ENCODE peak calls at places on chromosomes 12 and 14, in nine cellular contexts. F is endothelial cell, P is omental fat pad, T is BJ, W is GM12878, A is right lobe of liver, D is astrocyte, C is IMR-90, X is AG09319. N is an unnamed sample.

GRCh38 chr14:93748208-93749080 is 39.8 kb downstream of the PRIMA1 start:
- DNase-seq in F (no peak), P (no peak), T (no peak), W (no peak), A (no peak), D (no peak), C (no peak), X (no peak), N (no peak)

GRCh38 chr12:110780448-110780847 is 37.8 kb upstream of the PPP1CC start:
- DNase-seq in F (no peak), P (no peak), T (no peak), W (no peak), A (no peak), D (no peak), C (no peak), X (no peak), N (no peak)

GRCh38 chr12:122687091-122687490 is 16.1 kb downstream of the HCAR2 start:
- DNase-seq in F (no peak), P (peak; percentile 46), T (no peak), W (no peak), A (no peak), D (peak; percentile 22), C (peak; percentile 25), X (no peak), N (no peak)

GRCh38 chr12:130049666-130050065 is 112.6 kb upstream of the FZD10 start:
- DNase-seq in F (no peak), P (no peak), T (no peak), W (no peak), A (no peak), D (no peak), C (no peak), X (no peak), N (no peak)

GRCh38 chr14:103476065-103476464 is 46.6 kb downstream of the CKB start:
- DNase-seq in F (no peak), P (no peak), T (no peak), W (no peak), A (no peak), D (no peak), C (no peak), X (no peak), N (no peak)

GRCh38 chr12:50764116-50764860 is 387 bp downstream of the ATF1 start:
- DNase-seq in F (peak; percentile 69), P (peak; percentile 30), T (no peak), W (no peak), A (peak; percentile 80), D (no peak), C (peak; percentile 23), X (no peak), N (peak; percentile 59)

GRCh38 chr14:106694638-106695393 is 1168.4 kb downstream of the TMEM121 start:
- DNase-seq in F (no peak), P (no peak), T (no peak), W (no peak), A (no peak), D (no peak), C (no peak), X (no peak), N (no peak)

GRCh38 chr12:132324841-132325732 is 4.3 kb downstream of the GALNT9 start:
- DNase-seq in F (no peak), P (no peak), T (no peak), W (no peak), A (no peak), D (no peak), C (peak; percentile 8), X (no peak), N (no peak)

GRCh38 chr12:78600541-78600940 is 264.0 kb upstream of the SYT1 start:
- DNase-seq in F (no peak), P (no peak), T (no peak), W (no peak), A (no peak), D (no peak), C (no peak), X (no peak), N (no peak)

GRCh38 chr12:510071-510825 is 50.5 kb downstream of the B4GALNT3 start:
- DNase-seq in F (no peak), P (no peak), T (no peak), W (no peak), A (no peak), D (no peak), C (no peak), X (no peak), N (peak; percentile 22)

GRCh38 chr12:100688451-100688864 is 106.1 kb upstream of the ANO4 start:
- DNase-seq in F (no peak), P (no peak), T (no peak), W (no peak), A (no peak), D (no peak), C (no peak), X (no peak), N (no peak)

GRCh38 chr12:100692502-100692901 is 102.1 kb upstream of the ANO4 start:
- DNase-seq in F (no peak), P (no peak), T (no peak), W (no peak), A (no peak), D (no peak), C (no peak), X (no peak), N (no peak)

GRCh38 chr12:100687686-100688085 is 106.9 kb upstream of the ANO4 start:
- DNase-seq in F (no peak), P (no peak), T (no peak), W (no peak), A (no peak), D (no peak), C (no peak), X (no peak), N (no peak)
- TF ChIP-seq CTCF in F (no peak), P (no peak), T (no peak), W (no peak), A (no peak), D (no peak), C (no peak), X (no peak), N (no peak)

GRCh38 chr14:104983231-104983721 is 2.3 kb upstream of the CLBA1 start:
- DNase-seq in F (no peak), P (no peak), T (no peak), W (no peak), A (no peak), D (no peak), C (no peak), X (no peak), N (no peak)

GRCh38 chr14:104984056-104984894 is 1.3 kb upstream of the CLBA1 start:
- DNase-seq in F (no peak), P (no peak), T (no peak), W (no peak), A (no peak), D (no peak), C (no peak), X (no peak), N (no peak)

GRCh38 chr14:104986487-104987164 is 1.0 kb downstream of the CLBA1 start:
- DNase-seq in F (no peak), P (no peak), T (no peak), W (no peak), A (no peak), D (no peak), C (no peak), X (no peak), N (no peak)

GRCh38 chr14:104982548-104983230 is 2.9 kb upstream of the CLBA1 start:
- DNase-seq in F (no peak), P (no peak), T (no peak), W (no peak), A (no peak), D (no peak), C (no peak), X (no peak), N (no peak)

DNA sequence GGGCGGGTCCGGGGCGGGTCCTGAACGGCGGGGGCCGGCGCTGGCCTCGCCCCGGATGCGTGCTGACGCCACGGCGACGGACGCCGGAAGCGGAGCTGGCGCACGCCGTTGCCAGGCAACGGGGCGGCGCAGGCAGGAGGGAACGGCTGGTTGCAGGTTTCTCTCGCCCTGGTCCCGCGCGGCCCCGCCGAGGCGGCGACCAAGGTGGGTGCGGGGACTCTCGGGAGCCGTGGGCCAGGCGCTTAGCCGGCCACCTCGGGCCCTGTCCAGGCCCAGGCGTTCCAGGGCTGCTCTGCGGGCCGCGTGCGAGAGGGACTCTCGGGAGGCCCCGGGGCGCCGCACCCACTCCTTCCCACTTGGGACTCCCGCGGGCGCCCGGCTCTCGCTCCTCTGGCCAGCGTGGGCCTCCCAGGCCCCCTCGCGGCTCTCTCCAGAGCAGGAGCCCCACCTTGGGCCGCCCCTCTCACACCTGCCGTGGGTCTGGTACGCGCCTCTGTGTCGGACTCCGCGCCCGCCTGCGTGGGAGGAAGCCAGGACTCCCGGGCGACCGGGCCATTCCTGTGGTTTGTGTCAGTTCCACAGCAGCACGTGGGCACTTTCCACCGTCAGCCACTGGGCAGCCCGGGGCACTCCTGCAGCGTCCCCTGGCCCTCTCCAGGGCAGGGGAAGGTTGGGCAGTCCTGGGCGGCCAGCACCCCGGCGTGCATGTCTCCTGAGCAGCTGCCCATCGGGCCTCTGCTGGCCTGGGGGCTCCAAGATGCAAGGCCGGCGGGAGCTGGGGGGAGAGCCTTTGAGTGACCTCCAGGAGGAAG is at the start of gene CLBA1:
- DNase-seq in F (peak; percentile 38), P (no peak), T (no peak), W (peak; percentile 55), A (peak; percentile 95), D (peak; percentile 73), C (peak; percentile 87), X (peak; percentile 75), N (peak; percentile 73)
- TF ChIP-seq CTCF in F (no peak), P (no peak), T (peak; percentile 5), W (no peak), A (no peak), D (no peak), C (no peak), X (no peak), N (no peak)

GRCh38 chr12:3320881-3321509 is 170.0 kb upstream of the PRMT8 start:
- DNase-seq in F (no peak), P (no peak), T (no peak), W (no peak), A (no peak), D (no peak), C (no peak), X (no peak), N (no peak)

GRCh38 chr12:3321881-3322280 is 169.1 kb upstream of the PRMT8 start:
- DNase-seq in F (no peak), P (no peak), T (no peak), W (no peak), A (no peak), D (no peak), C (no peak), X (no peak), N (no peak)

GRCh38 chr12:3317841-3318501 is 173.0 kb upstream of the PRMT8 start:
- DNase-seq in F (no peak), P (no peak), T (no peak), W (no peak), A (no peak), D (no peak), C (no peak), X (no peak), N (no peak)

GRCh38 chr12:3317481-3317815 is 173.6 kb upstream of the PRMT8 start:
- DNase-seq in F (no peak), P (no peak), T (no peak), W (no peak), A (no peak), D (no peak), C (no peak), X (no peak), N (no peak)

GRCh38 chr12:3319723-3320492 is 171.1 kb upstream of the PRMT8 start:
- DNase-seq in F (no peak), P (no peak), T (no peak), W (no peak), A (no peak), D (no peak), C (no peak), X (no peak), N (no peak)
- TF ChIP-seq CTCF in F (no peak), P (no peak), T (no peak), W (no peak), A (no peak), D (no peak), C (no peak), X (no peak), N (peak; percentile 34)

GRCh38 chr14:75578786-75579781 is 664 bp downstream of the FLVCR2 start:
- DNase-seq in F (no peak), P (no peak), T (no peak), W (no peak), A (peak; percentile 33), D (peak; percentile 23), C (peak; percentile 31), X (no peak), N (peak; percentile 6)
- TF ChIP-seq CTCF in F (no peak), P (no peak), T (peak; percentile 36), W (no peak), A (peak; percentile 25), D (peak; percentile 10), C (peak; percentile 19), X (peak; percentile 4), N (peak; percentile 35)